ENCODE peak calls at places on chromosomes 7 and 10, in seven cellular contexts. L is PC-3; O is HepG2; I is choroid plexus epithelial cell; A is NB4; T is activated CD8-positive, alpha-beta T cell treated with anti-CD3 and anti-CD28 coated beads for 36 hours; W is GM23338. F is an unnamed sample.

GRCh38 chr10:80487791-80488538 is 33.9 kb downstream of the TSPAN14 start:
- DNase-seq in L (no peak), O (no peak), I (no peak), A (peak), T (peak), W (no peak), F (no peak)

GRCh38 chr7:38154274-38154673 is 23.8 kb upstream of the STARD3NL start:
- DNase-seq in L (no peak), O (no peak), I (no peak), A (no peak), T (no peak), W (no peak), F (no peak)

GRCh38 chr7:66344166-66344565 is 139.0 kb downstream of the TPST1 start:
- DNase-seq in L (peak), O (peak), I (peak), A (peak), T (no peak), W (no peak), F (no peak)

GRCh38 chr10:63921932-63922713 is 400.9 kb downstream of the REEP3 start:
- DNase-seq in L (no peak), O (no peak), I (no peak), A (no peak), T (no peak), W (no peak), F (no peak)

GRCh38 chr7:42739591-42739990 is 172.3 kb downstream of the C7orf25 start:
- DNase-seq in L (no peak), O (no peak), I (no peak), A (no peak), T (no peak), W (no peak), F (no peak)

GRCh38 chr7:66741706-66742053 is 1.1 kb downstream of the RABGEF1 start:
- DNase-seq in L (peak), O (no peak), I (peak), A (no peak), T (no peak), W (no peak), F (no peak)

GRCh38 chr7:105046414-105046813 is 32.4 kb downstream of the KMT2E start:
- DNase-seq in L (peak), O (no peak), I (peak), A (no peak), T (no peak), W (no peak), F (no peak)

GRCh38 chr7:102933763-102934162 is 21.0 kb downstream of the LRRC17 start:
- DNase-seq in L (no peak), O (no peak), I (peak), A (no peak), T (no peak), W (peak), F (no peak)

GRCh38 chr7:136049818-136050461 is 72.8 kb upstream of the MTPN start:
- DNase-seq in L (peak), O (no peak), I (no peak), A (no peak), T (no peak), W (no peak), F (no peak)

GRCh38 chr10:125208854-125209545 is 48.6 kb upstream of the CTBP2 start:
- DNase-seq in L (no peak), O (no peak), I (no peak), A (no peak), T (no peak), W (no peak), F (no peak)

GRCh38 chr7:212754-213153 is 20.4 kb downstream of the FAM20C start:
- DNase-seq in L (no peak), O (no peak), I (no peak), A (no peak), T (no peak), W (no peak), F (no peak)

GRCh38 chr10:102802920-102803534 is 34.2 kb downstream of the CYP17A1 start:
- DNase-seq in L (peak), O (no peak), I (peak), A (no peak), T (peak), W (peak), F (peak)

GRCh38 chr7:51318886-51319579 is 2.4 kb upstream of the COBL start:
- DNase-seq in L (no peak), O (peak), I (no peak), A (no peak), T (no peak), W (no peak), F (no peak)

GRCh38 chr7:92260248-92260781 is 14.5 kb downstream of the ANKIB1 start:
- DNase-seq in L (peak), O (no peak), I (no peak), A (peak), T (no peak), W (no peak), F (no peak)

GRCh38 chr7:157389951-157390730 is 53.3 kb downstream of the DNAJB6 start:
- DNase-seq in L (no peak), O (no peak), I (peak), A (peak), T (peak), W (no peak), F (no peak)

GRCh38 chr7:131692131-131692960 is 135.9 kb upstream of the PODXL start:
- DNase-seq in L (peak), O (peak), I (peak), A (peak), T (peak), W (peak), F (peak)

GRCh38 chr7:149455175-149455950 is 5.5 kb downstream of the ZNF777 start:
- DNase-seq in L (no peak), O (no peak), I (no peak), A (no peak), T (no peak), W (no peak), F (no peak)

GRCh38 chr7:157139142-157140117 is 704 bp downstream of the UBE3C start:
- DNase-seq in L (peak), O (no peak), I (peak), A (no peak), T (peak), W (peak), F (peak)

GRCh38 chr10:49617281-49618020 is 3.6 kb downstream of the CHAT start:
- DNase-seq in L (no peak), O (no peak), I (no peak), A (no peak), T (no peak), W (no peak), F (no peak)

GRCh38 chr7:69399038-69399800 is 199.1 kb upstream of the AUTS2 start:
- DNase-seq in L (no peak), O (no peak), I (peak), A (peak), T (no peak), W (peak), F (no peak)

GRCh38 chr7:158754746-158755444 is 50.3 kb upstream of the NCAPG2 start:
- DNase-seq in L (peak), O (no peak), I (no peak), A (no peak), T (no peak), W (no peak), F (no peak)

GRCh38 chr10:72340510-72340895 is 14.2 kb downstream of the DNAJB12 start:
- DNase-seq in L (peak), O (no peak), I (peak), A (peak), T (peak), W (peak), F (peak)

GRCh38 chr10:16857419-16857818 is 40.2 kb upstream of the RSU1 start:
- DNase-seq in L (no peak), O (no peak), I (no peak), A (no peak), T (no peak), W (no peak), F (no peak)

GRCh38 chr10:44278669-44279337 is 106.1 kb downstream of the CXCL12 start:
- DNase-seq in L (no peak), O (no peak), I (no peak), A (no peak), T (no peak), W (no peak), F (no peak)

GRCh38 chr7:103094102-103094501 is 19.2 kb downstream of the ARMC10 start:
- DNase-seq in L (peak), O (no peak), I (peak), A (no peak), T (no peak), W (no peak), F (no peak)

GRCh38 chr7:134276951-134277350 is 39.8 kb downstream of the SLC35B4 start:
- DNase-seq in L (no peak), O (no peak), I (no peak), A (no peak), T (no peak), W (peak), F (no peak)

GRCh38 chr10:112333452-112333851 is 40.5 kb upstream of the ACSL5 start:
- DNase-seq in L (no peak), O (no peak), I (no peak), A (no peak), T (no peak), W (no peak), F (no peak)

GRCh38 chr10:847868-848267 is 83.6 kb downstream of the LARP4B start:
- DNase-seq in L (no peak), O (peak), I (peak), A (peak), T (no peak), W (peak), F (no peak)

GRCh38 chr10:102408728-102409603 is 9.6 kb downstream of the PSD start:
- DNase-seq in L (no peak), O (no peak), I (peak), A (no peak), T (peak), W (peak), F (no peak)

GRCh38 chr10:124175701-124176100 is 82.3 kb upstream of the CHST15 start:
- DNase-seq in L (no peak), O (no peak), I (no peak), A (no peak), T (peak), W (no peak), F (peak)

GRCh38 chr7:106788637-106789036 is 76.4 kb upstream of the PIK3CG start:
- DNase-seq in L (peak), O (no peak), I (no peak), A (no peak), T (no peak), W (no peak), F (no peak)

GRCh38 chr7:135492151-135492550 is 17.8 kb downstream of the CNOT4 start:
- DNase-seq in L (no peak), O (no peak), I (no peak), A (no peak), T (no peak), W (no peak), F (no peak)

DNA sequence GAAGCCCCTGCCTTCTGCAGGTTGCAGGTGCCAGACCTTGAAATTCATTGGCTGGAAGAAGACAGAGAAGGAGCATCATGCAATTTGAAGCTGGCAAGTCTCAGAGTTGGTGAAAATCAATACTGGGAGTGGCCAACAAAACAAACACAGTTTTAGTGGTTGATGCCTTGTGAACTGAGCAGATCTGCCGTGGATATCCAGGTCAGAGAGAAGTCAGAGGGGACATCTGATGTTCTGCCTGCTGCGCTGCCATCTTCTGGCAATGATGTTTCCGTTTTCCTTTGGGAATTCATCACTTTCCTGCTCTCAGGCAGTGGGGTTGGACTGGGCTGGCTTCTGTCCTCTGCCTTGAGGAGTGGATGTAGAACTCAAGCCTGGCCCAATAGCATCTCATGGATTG is 132.0 kb downstream of the RPS24 start:
- DNase-seq in L (peak), O (peak), I (no peak), A (no peak), T (no peak), W (peak), F (no peak)
- TF ChIP-seq CTCF in L (peak), O (peak), I (no peak), A (no peak), T (no peak), W (peak), F (no peak)

DNA sequence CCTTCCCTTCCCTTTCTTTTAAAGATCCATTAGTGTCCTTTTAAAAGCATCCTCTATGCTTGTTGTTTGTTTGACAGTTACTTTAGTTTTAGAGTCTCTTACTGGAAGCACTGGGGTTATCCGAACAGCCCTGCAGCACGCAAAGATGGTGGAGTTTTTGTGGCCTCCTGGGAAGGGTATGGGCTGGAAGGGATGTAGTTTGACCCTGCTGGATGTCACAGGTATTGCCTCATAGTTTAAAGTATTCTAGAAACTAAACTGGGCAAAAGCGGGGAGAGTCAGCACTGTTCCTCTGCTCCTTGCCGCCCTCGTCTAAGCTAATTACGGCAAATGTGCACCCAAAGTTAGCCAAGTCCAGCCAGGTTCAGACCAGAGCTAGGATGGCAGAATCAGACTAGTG is 35.8 kb upstream of the GNAI1 start:
- DNase-seq in L (no peak), O (no peak), I (no peak), A (no peak), T (no peak), W (peak), F (no peak)
- TF ChIP-seq CTCF in L (peak), O (no peak), I (peak), A (peak), T (no peak), W (peak), F (peak)

GRCh38 chr10:132634241-132634946 is 96.8 kb downstream of the INPP5A start:
- DNase-seq in L (peak), O (no peak), I (no peak), A (peak), T (peak), W (peak), F (peak)
- TF ChIP-seq CTCF in L (peak), O (no peak), I (peak), A (peak), T (no peak), W (peak), F (peak)

GRCh38 chr10:77165445-77166316 is 471.9 kb downstream of the KCNMA1 start:
- DNase-seq in L (peak), O (peak), I (peak), A (peak), T (peak), W (peak), F (peak)
- TF ChIP-seq CTCF in L (no peak), O (peak), I (peak), A (peak), T (peak), W (peak), F (peak)

F was measured in GM12865.